ENCODE peak calls at places on chromosomes 2 and 18, in ten cellular contexts. X is frontal cortex; U is stimulated activated CD4-positive, alpha-beta T cell treated with anti-CD3 and anti-CD28 coated beads, Interleukin-15, amount 100 ng/mL, for 1 hour; Z is NCI-H2029 treated with DMSO at 0.1 percent for 48 hours; N is iris pigment epithelial cell; B is T-helper 9 cell; J is T-cell; I is NT2/D1; Q is lower leg skin; E is CD8-positive, alpha-beta T cell. C is an unnamed sample.

GRCh38 chr2:232876071-232876977 is 6.3 kb downstream of the SNORC start:
- DNase-seq in I (no peak), N (no peak), U (no peak), Z (no peak), J (peak), E (no peak), B (no peak), Q (peak), X (peak), C (peak)

GRCh38 chr2:126687503-126687902 is 31.5 kb downstream of the GYPC start:
- DNase-seq in N (no peak), I (no peak), E (no peak), X (no peak), J (no peak), Z (no peak), B (no peak), U (no peak), Q (no peak), C (no peak)

GRCh38 chr2:46509804-46510203 is 30.4 kb downstream of the TMEM247 start:
- DNase-seq in J (no peak), Z (no peak), Q (no peak), N (no peak), U (no peak), B (no peak), X (no peak), I (no peak), E (no peak), C (no peak)

GRCh38 chr2:168633895-168634294 is 168.5 kb upstream of the NOSTRIN start:
- DNase-seq in I (no peak), Q (no peak), U (no peak), N (no peak), X (no peak), B (no peak), E (no peak), J (no peak), Z (no peak), C (no peak)

GRCh38 chr18:48994044-48994651 is 43.4 kb upstream of the SMAD7 start:
- DNase-seq in Z (peak), X (no peak), Q (no peak), J (no peak), E (no peak), N (peak), U (no peak), I (no peak), B (no peak), C (no peak)

GRCh38 chr2:26179446-26179907 is 6.6 kb downstream of the GAREM2 start:
- DNase-seq in E (no peak), N (no peak), Z (no peak), B (no peak), J (no peak), Q (peak), U (no peak), X (no peak), I (peak), C (no peak)

GRCh38 chr18:26863122-26863879 is 2.2 kb downstream of the AQP4 start:
- DNase-seq in X (peak), N (no peak), Z (no peak), J (no peak), I (no peak), B (no peak), E (no peak), Q (no peak), U (no peak), C (no peak)

GRCh38 chr2:130241041-130241707 is 42.9 kb upstream of the TUBA3E start:
- DNase-seq in B (no peak), N (peak), J (no peak), Q (no peak), I (no peak), X (no peak), U (no peak), Z (no peak), E (no peak), C (no peak)

GRCh38 chr18:76435321-76435989 is 59.6 kb downstream of the ZNF516 start:
- DNase-seq in E (no peak), J (no peak), N (no peak), B (no peak), I (no peak), Z (no peak), Q (no peak), U (no peak), X (no peak), C (no peak)

GRCh38 chr2:9996321-9996720 is 44.8 kb downstream of the GRHL1 start:
- DNase-seq in U (no peak), Z (no peak), I (no peak), X (no peak), E (no peak), N (no peak), Q (peak), J (no peak), B (no peak), C (no peak)

GRCh38 chr2:220687231-220687843 is 884.8 kb downstream of the EPHA4 start:
- DNase-seq in N (peak), Z (peak), J (peak), B (peak), Q (peak), X (peak), I (peak), U (peak), E (peak), C (peak)

GRCh38 chr2:1550658-1551316 is 137.5 kb downstream of the TPO start:
- DNase-seq in E (peak), Q (peak), X (peak), J (peak), U (peak), Z (no peak), I (peak), B (peak), N (peak), C (peak)

GRCh38 chr2:129465045-129465444 is 514.4 kb upstream of the RAB6C start:
- DNase-seq in U (no peak), E (no peak), N (no peak), X (no peak), B (no peak), I (no peak), Q (peak), J (no peak), Z (no peak), C (no peak)

GRCh38 chr2:168614291-168615018 is 158.4 kb downstream of the CERS6 start:
- DNase-seq in I (no peak), Z (no peak), J (no peak), U (no peak), X (no peak), E (no peak), B (no peak), Q (no peak), N (no peak), C (no peak)

GRCh38 chr2:38836801-38837200 is 38.9 kb downstream of the DHX57 start:
- DNase-seq in E (no peak), J (no peak), Z (no peak), U (no peak), B (no peak), N (no peak), I (no peak), X (no peak), Q (no peak), C (no peak)

GRCh38 chr18:37778417-37779165 is 213.0 kb upstream of the CELF4 start:
- DNase-seq in Q (peak), B (no peak), I (peak), Z (no peak), U (no peak), N (peak), J (no peak), X (peak), E (no peak), C (peak)

GRCh38 chr2:158760887-158761286 is 34.2 kb upstream of the DAPL1 start:
- DNase-seq in U (no peak), Z (no peak), Q (no peak), B (no peak), E (no peak), X (no peak), N (no peak), I (no peak), J (no peak), C (no peak)

GRCh38 chr2:161414385-161415040 is 1.6 kb upstream of the TBR1 start:
- DNase-seq in E (no peak), J (no peak), N (peak), X (no peak), Q (no peak), B (peak), U (no peak), I (peak), Z (no peak), C (peak)

GRCh38 chr2:75155115-75155514 is 44.2 kb downstream of the TACR1 start:
- DNase-seq in B (no peak), N (no peak), I (no peak), J (no peak), Z (no peak), E (no peak), U (no peak), Q (no peak), X (no peak), C (no peak)

GRCh38 chr2:233830111-233830760 is 24.1 kb downstream of the HJURP start:
- DNase-seq in J (no peak), X (no peak), U (no peak), B (no peak), I (no peak), E (no peak), N (no peak), Z (no peak), Q (peak), C (no peak)

GRCh38 chr2:239285071-239285931 is 115.5 kb downstream of the HDAC4 start:
- DNase-seq in N (no peak), I (no peak), X (no peak), Q (no peak), Z (no peak), B (no peak), E (no peak), U (no peak), J (no peak), C (no peak)

GRCh38 chr2:218400930-218401833 is 1.5 kb downstream of the CTDSP1 start:
- DNase-seq in E (no peak), U (no peak), Z (no peak), J (peak), X (no peak), N (no peak), I (no peak), B (no peak), Q (no peak), C (no peak)

GRCh38 chr18:67123901-67124300 is 392.6 kb downstream of the DSEL start:
- DNase-seq in Q (no peak), J (no peak), B (no peak), I (no peak), U (no peak), E (no peak), Z (no peak), X (no peak), N (no peak), C (no peak)